ENCODE peak calls at places on chromosome 10, in nine cellular contexts. Q, P, Z, T, D, F, L, C and B are unnamed samples.

GRCh38 chr10:12631787-12632562 is 282.6 kb downstream of the CAMK1D start:
- DNase-seq in Q (no peak), Z (no peak), F (no peak), T (no peak), D (no peak), C (no peak), L (no peak), P (no peak), B (no peak)

GRCh38 chr10:68558478-68558877 is 1.7 kb upstream of the TET1 start:
- DNase-seq in Q (no peak), F (no peak), L (no peak), T (no peak), P (no peak), C (no peak), Z (no peak), D (no peak), B (no peak)

GRCh38 chr10:25178411-25178810 is 3.6 kb downstream of the GPR158 start:
- DNase-seq in L (no peak), T (no peak), F (no peak), P (peak), C (no peak), Z (no peak), D (no peak), Q (no peak), B (no peak)

GRCh38 chr10:126597206-126597605 is 73.3 kb downstream of the C10orf90 start:
- DNase-seq in T (no peak), C (no peak), D (no peak), Q (no peak), P (no peak), Z (no peak), L (no peak), F (no peak), B (peak)

GRCh38 chr10:69659286-69660027 is 29.4 kb downstream of the FAM241B start:
- DNase-seq in P (no peak), L (no peak), Z (no peak), D (no peak), F (no peak), Q (no peak), C (no peak), T (no peak), B (no peak)

GRCh38 chr10:12631216-12631615 is 281.9 kb downstream of the CAMK1D start:
- DNase-seq in Q (no peak), L (no peak), T (no peak), F (peak), D (peak), P (no peak), C (no peak), Z (no peak), B (no peak)

GRCh38 chr10:4947039-4947634 is 16.1 kb upstream of the AKR1C1 start:
- DNase-seq in Z (no peak), C (no peak), P (no peak), F (peak), D (peak), T (no peak), L (no peak), Q (no peak), B (no peak)

GRCh38 chr10:8037199-8037801 is 17.2 kb upstream of the GATA3 start:
- DNase-seq in T (no peak), Z (no peak), L (peak), P (no peak), C (no peak), Q (peak), D (no peak), F (no peak), B (no peak)

GRCh38 chr10:22655312-22655973 is 58.9 kb downstream of the PIP4K2A start:
- DNase-seq in Z (no peak), C (no peak), P (no peak), T (no peak), Q (no peak), D (peak), F (peak), L (no peak), B (peak)

GRCh38 chr10:16436367-16436757 is 448 bp upstream of the PTER start:
- DNase-seq in T (peak), Q (peak), D (no peak), L (no peak), P (no peak), Z (no peak), F (no peak), C (no peak), B (no peak)

GRCh38 chr10:121994429-121994881 is 5.5 kb downstream of the TACC2 start:
- DNase-seq in L (peak), F (peak), C (no peak), Z (peak), P (no peak), D (no peak), T (no peak), Q (no peak), B (no peak)

GRCh38 chr10:84706875-84707274 is 378.5 kb downstream of the CCSER2 start:
- DNase-seq in P (no peak), Q (no peak), L (no peak), F (no peak), C (no peak), T (no peak), Z (no peak), D (no peak), B (peak)

GRCh38 chr10:114388275-114388674 is 16.0 kb downstream of the AFAP1L2 start:
- DNase-seq in T (no peak), Z (no peak), F (no peak), C (no peak), Q (no peak), P (no peak), D (no peak), L (no peak), B (peak)

GRCh38 chr10:4459531-4459930 is 366.5 kb upstream of the AKR1E2 start:
- DNase-seq in T (no peak), P (no peak), Q (no peak), F (peak), C (no peak), Z (no peak), D (no peak), L (no peak), B (peak)

GRCh38 chr10:3763035-3763456 is 22.0 kb downstream of the KLF6 start:
- DNase-seq in C (no peak), F (peak), P (no peak), D (no peak), Z (no peak), Q (peak), L (no peak), T (no peak), B (peak)

GRCh38 chr10:14356921-14357320 is 26.2 kb upstream of the FRMD4A start:
- DNase-seq in P (no peak), L (no peak), C (no peak), Z (no peak), Q (no peak), T (no peak), F (no peak), D (peak), B (peak)

GRCh38 chr10:6279540-6280267 is 77.0 kb downstream of the PFKFB3 start:
- DNase-seq in Z (no peak), C (no peak), F (peak), L (peak), P (no peak), Q (no peak), T (no peak), D (peak), B (peak)

GRCh38 chr10:16155761-16156322 is 281.0 kb upstream of the PTER start:
- DNase-seq in P (no peak), F (no peak), Q (no peak), Z (no peak), T (no peak), D (no peak), L (peak), C (no peak), B (no peak)

GRCh38 chr10:101331960-101332359 is 22.0 kb upstream of the BTRC start:
- DNase-seq in C (no peak), D (no peak), P (no peak), L (no peak), Q (no peak), F (no peak), Z (no peak), T (no peak), B (peak)

GRCh38 chr10:87761153-87761552 is 56.9 kb downstream of the ATAD1 start:
- DNase-seq in P (no peak), D (no peak), L (no peak), F (peak), Q (no peak), C (no peak), Z (no peak), T (no peak), B (no peak)

GRCh38 chr10:83952273-83952672 is 187.0 kb upstream of the GHITM start:
- DNase-seq in T (no peak), Q (no peak), D (no peak), Z (no peak), L (no peak), C (no peak), P (no peak), F (no peak), B (no peak)

GRCh38 chr10:86258940-86259339 is 107.7 kb downstream of the GRID1 start:
- DNase-seq in P (peak), C (no peak), D (no peak), L (peak), F (no peak), Q (no peak), Z (no peak), T (no peak), B (no peak)

GRCh38 chr10:78754269-78755074 is 314.3 kb upstream of the ZMIZ1 start:
- DNase-seq in P (no peak), F (peak), Z (no peak), C (no peak), T (no peak), D (peak), L (no peak), Q (no peak), B (peak)